ENCODE peak calls at places on chromosomes 13 and 19, in six cellular contexts. One of them, this sample, is unnamed. For H3K36me3 and H3K27me3, the result is how much of the 10 kb centered on the place peaks cover.

GRCh38 chr19:49469828-49470614 is 4.0 kb upstream of the FLT3LG start:
- DNase-seq in testis: no peak
- DNase-seq in adrenal gland: no peak
- DNase-seq in Peyer's patch: peak
- DNase-seq in K562: no peak
- DNase-seq in body of pancreas: no peak
- DNase-seq in this sample: no peak

GRCh38 chr13:109604894-109605293 is 181.5 kb downstream of the IRS2 start:
- DNase-seq in K562: no peak
- DNase-seq in body of pancreas: no peak
- DNase-seq in Peyer's patch: no peak
- DNase-seq in testis: no peak
- DNase-seq in adrenal gland: no peak
- DNase-seq in this sample: no peak

GRCh38 chr19:3833578-3834348 is 35.1 kb downstream of the ZFR2 start:
- DNase-seq in body of pancreas: no peak
- DNase-seq in K562: no peak
- DNase-seq in Peyer's patch: no peak
- DNase-seq in testis: no peak
- DNase-seq in adrenal gland: no peak
- DNase-seq in this sample: no peak

GRCh38 chr13:91389186-91389585 is 9.2 kb upstream of the GPC5 start:
- DNase-seq in Peyer's patch: no peak
- DNase-seq in testis: no peak
- DNase-seq in K562: no peak
- DNase-seq in body of pancreas: no peak
- DNase-seq in adrenal gland: no peak
- DNase-seq in this sample: no peak

GRCh38 chr19:5863030-5863665 is 7.2 kb downstream of the FUT5 start:
- DNase-seq in adrenal gland: no peak
- DNase-seq in body of pancreas: no peak
- DNase-seq in testis: no peak
- DNase-seq in K562: no peak
- DNase-seq in Peyer's patch: no peak
- DNase-seq in this sample: no peak

GRCh38 chr13:44676534-44676933 is 100.4 kb upstream of the TSC22D1 start:
- DNase-seq in Peyer's patch: no peak
- DNase-seq in testis: no peak
- DNase-seq in K562: no peak
- DNase-seq in adrenal gland: no peak
- DNase-seq in body of pancreas: no peak
- DNase-seq in this sample: no peak

GRCh38 chr19:610071-610800 is 20.6 kb downstream of the HCN2 start:
- DNase-seq in body of pancreas: no peak
- DNase-seq in Peyer's patch: peak
- DNase-seq in testis: peak
- DNase-seq in adrenal gland: peak
- DNase-seq in K562: no peak
- DNase-seq in this sample: no peak

GRCh38 chr19:3338541-3339181 is 27.7 kb upstream of the NFIC start:
- DNase-seq in testis: no peak
- DNase-seq in Peyer's patch: peak
- DNase-seq in K562: no peak
- DNase-seq in adrenal gland: peak
- DNase-seq in body of pancreas: peak
- DNase-seq in this sample: no peak

GRCh38 chr13:44770951-44771350 is 194.8 kb upstream of the TSC22D1 start:
- DNase-seq in body of pancreas: no peak
- DNase-seq in testis: no peak
- DNase-seq in adrenal gland: no peak
- DNase-seq in K562: no peak
- DNase-seq in Peyer's patch: no peak
- DNase-seq in this sample: no peak

GRCh38 chr13:51426982-51427381 is 25.9 kb downstream of the INTS6 start:
- DNase-seq in Peyer's patch: no peak
- DNase-seq in body of pancreas: no peak
- DNase-seq in adrenal gland: no peak
- DNase-seq in testis: no peak
- DNase-seq in K562: no peak
- DNase-seq in this sample: no peak

GRCh38 chr13:113075711-113076110 is 29.9 kb upstream of the F7 start:
- DNase-seq in body of pancreas: no peak
- DNase-seq in adrenal gland: no peak
- DNase-seq in testis: no peak
- DNase-seq in K562: no peak
- DNase-seq in Peyer's patch: no peak
- DNase-seq in this sample: no peak

GRCh38 chr13:113077566-113077952 is 28.0 kb upstream of the F7 start:
- DNase-seq in testis: no peak
- DNase-seq in body of pancreas: no peak
- DNase-seq in Peyer's patch: no peak
- DNase-seq in adrenal gland: no peak
- DNase-seq in K562: no peak
- DNase-seq in this sample: no peak

GRCh38 chr13:113074876-113075275 is 30.7 kb upstream of the F7 start:
- DNase-seq in adrenal gland: no peak
- DNase-seq in Peyer's patch: no peak
- DNase-seq in body of pancreas: no peak
- DNase-seq in K562: no peak
- DNase-seq in testis: no peak
- DNase-seq in this sample: no peak

GRCh38 chr13:113077953-113078894 is 27.4 kb upstream of the F7 start:
- DNase-seq in adrenal gland: no peak
- DNase-seq in body of pancreas: no peak
- DNase-seq in Peyer's patch: no peak
- DNase-seq in K562: no peak
- DNase-seq in testis: no peak
- DNase-seq in this sample: no peak

DNA sequence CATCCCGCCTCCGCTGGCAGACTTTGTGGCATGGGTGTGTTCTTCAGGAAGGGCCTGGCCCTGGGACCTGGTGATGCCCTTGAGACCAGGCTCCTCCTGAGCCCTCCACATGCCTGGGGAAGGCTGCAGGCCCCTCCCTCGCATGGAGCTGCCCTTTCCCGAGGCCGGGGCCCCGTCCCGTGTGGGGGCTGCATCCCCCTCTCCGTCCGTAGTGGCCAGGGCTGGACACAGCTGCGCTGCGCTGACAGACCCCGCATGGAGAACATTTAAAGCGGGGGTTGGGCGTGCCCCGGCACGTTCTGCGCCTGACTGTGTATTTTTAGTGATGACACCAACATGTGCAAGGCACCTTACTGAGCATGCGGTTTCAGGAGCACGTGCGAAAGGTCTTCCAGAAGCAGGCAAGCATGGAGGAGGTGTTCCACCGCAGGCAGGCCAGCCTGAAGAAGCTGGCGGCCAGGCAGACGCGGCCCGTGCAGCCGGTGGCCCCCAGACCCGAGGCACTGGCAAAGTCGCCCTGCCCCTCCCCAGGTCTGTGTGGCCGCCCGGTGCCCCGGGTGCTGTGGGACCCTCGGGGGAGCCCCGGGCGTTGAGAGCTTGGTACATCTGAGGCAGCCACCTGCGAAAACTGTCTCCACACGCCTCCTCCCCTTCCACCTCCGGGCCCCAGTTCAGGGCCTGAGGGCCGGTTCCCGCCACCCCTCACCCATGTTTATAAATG is 28.8 kb upstream of the F7 start:
- DNase-seq in testis: no peak
- DNase-seq in Peyer's patch: no peak
- DNase-seq in body of pancreas: no peak
- DNase-seq in K562: no peak
- DNase-seq in adrenal gland: no peak
- DNase-seq in this sample: no peak
- H3K36me3 ChIP-seq in testis: under half
- H3K36me3 ChIP-seq in Peyer's patch: under half
- H3K36me3 ChIP-seq in body of pancreas: under half
- H3K36me3 ChIP-seq in K562: under half
- H3K36me3 ChIP-seq in adrenal gland: under half
- H3K36me3 ChIP-seq in this sample: under half

GRCh38 chr19:44741841-44742352 is 6.6 kb upstream of the BCL3 start:
- DNase-seq in Peyer's patch: peak
- DNase-seq in testis: peak
- DNase-seq in K562: peak
- DNase-seq in body of pancreas: peak
- DNase-seq in adrenal gland: peak
- DNase-seq in this sample: peak
- TF ChIP-seq POLR2A in Peyer's patch: peak
- TF ChIP-seq POLR2A in testis: no peak
- TF ChIP-seq POLR2A in K562: no peak
- TF ChIP-seq POLR2A in body of pancreas: peak
- TF ChIP-seq POLR2A in adrenal gland: no peak
- TF ChIP-seq POLR2A in this sample: no peak

GRCh38 chr19:40553885-40554857 is 22.5 kb upstream of the SHKBP1 start:
- DNase-seq in K562: no peak
- DNase-seq in body of pancreas: no peak
- DNase-seq in adrenal gland: no peak
- DNase-seq in Peyer's patch: no peak
- DNase-seq in testis: no peak
- DNase-seq in this sample: no peak

GRCh38 chr19:40559394-40559793 is 17.3 kb upstream of the SHKBP1 start:
- DNase-seq in body of pancreas: no peak
- DNase-seq in testis: no peak
- DNase-seq in Peyer's patch: no peak
- DNase-seq in adrenal gland: no peak
- DNase-seq in K562: no peak
- DNase-seq in this sample: no peak

GRCh38 chr19:40552848-40553247 is 23.8 kb upstream of the SHKBP1 start:
- DNase-seq in body of pancreas: no peak
- DNase-seq in K562: no peak
- DNase-seq in Peyer's patch: no peak
- DNase-seq in testis: no peak
- DNase-seq in adrenal gland: no peak
- DNase-seq in this sample: no peak

GRCh38 chr19:40556953-40557530 is 19.6 kb upstream of the SHKBP1 start:
- DNase-seq in Peyer's patch: no peak
- DNase-seq in adrenal gland: no peak
- DNase-seq in testis: no peak
- DNase-seq in K562: no peak
- DNase-seq in body of pancreas: no peak
- DNase-seq in this sample: no peak

GRCh38 chr19:40555978-40556689 is 20.5 kb upstream of the SHKBP1 start:
- DNase-seq in body of pancreas: no peak
- DNase-seq in K562: no peak
- DNase-seq in adrenal gland: no peak
- DNase-seq in testis: no peak
- DNase-seq in Peyer's patch: no peak
- DNase-seq in this sample: no peak
- H3K27me3 ChIP-seq in body of pancreas: under half
- H3K27me3 ChIP-seq in K562: under half
- H3K27me3 ChIP-seq in adrenal gland: under half
- H3K27me3 ChIP-seq in testis: under half
- H3K27me3 ChIP-seq in Peyer's patch: under half
- H3K27me3 ChIP-seq in this sample: under half

DNA sequence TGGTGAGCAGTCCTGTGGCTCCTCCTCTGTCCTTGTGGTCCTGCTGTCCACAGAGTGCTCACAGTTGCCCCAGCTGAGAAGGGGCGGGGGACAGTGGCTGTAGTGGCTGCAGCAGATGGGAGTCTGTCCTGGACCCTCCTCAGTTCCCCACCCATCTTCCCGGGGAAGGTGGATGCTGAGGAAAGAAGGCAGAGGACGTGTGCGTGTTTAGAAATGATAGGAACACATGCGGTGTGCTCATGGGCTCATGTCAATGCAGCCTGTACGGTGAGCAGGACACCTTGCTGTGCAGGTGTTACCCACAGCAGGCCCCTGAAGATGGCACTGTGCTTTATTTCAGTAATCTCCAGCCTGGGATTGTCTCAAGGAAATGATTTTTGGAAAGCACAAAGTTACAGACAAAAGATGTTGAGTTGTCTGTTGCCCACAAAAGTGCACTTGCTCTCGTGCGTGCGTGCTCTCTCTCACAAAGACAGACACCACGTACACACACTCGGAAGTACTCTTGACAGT is 49.2 kb upstream of the TEX29 start:
- DNase-seq in adrenal gland: no peak
- DNase-seq in testis: no peak
- DNase-seq in body of pancreas: no peak
- DNase-seq in K562: no peak
- DNase-seq in Peyer's patch: no peak
- DNase-seq in this sample: no peak
- H3K36me3 ChIP-seq in adrenal gland: under half
- H3K36me3 ChIP-seq in testis: under half
- H3K36me3 ChIP-seq in body of pancreas: under half
- H3K36me3 ChIP-seq in K562: under half
- H3K36me3 ChIP-seq in Peyer's patch: half or more
- H3K36me3 ChIP-seq in this sample: under half

GRCh38 chr19:10763399-10763798 is 45.5 kb downstream of the DNM2 start:
- DNase-seq in Peyer's patch: no peak
- DNase-seq in body of pancreas: no peak
- DNase-seq in testis: no peak
- DNase-seq in adrenal gland: no peak
- DNase-seq in K562: no peak
- DNase-seq in this sample: no peak
- TF ChIP-seq POLR2A in Peyer's patch: no peak
- TF ChIP-seq POLR2A in body of pancreas: no peak
- TF ChIP-seq POLR2A in testis: no peak
- TF ChIP-seq POLR2A in adrenal gland: no peak
- TF ChIP-seq POLR2A in K562: no peak
- TF ChIP-seq POLR2A in this sample: no peak

GRCh38 chr19:18791315-18791678 is 192 bp upstream of the COMP start:
- DNase-seq in Peyer's patch: no peak
- DNase-seq in body of pancreas: no peak
- DNase-seq in testis: no peak
- DNase-seq in K562: no peak
- DNase-seq in adrenal gland: no peak
- DNase-seq in this sample: no peak

GRCh38 chr19:18789422-18789832 is 1.7 kb downstream of the COMP start:
- DNase-seq in testis: no peak
- DNase-seq in body of pancreas: no peak
- DNase-seq in K562: no peak
- DNase-seq in Peyer's patch: no peak
- DNase-seq in adrenal gland: no peak
- DNase-seq in this sample: no peak

GRCh38 chr19:18789883-18790565 is 1.1 kb downstream of the COMP start:
- DNase-seq in Peyer's patch: no peak
- DNase-seq in K562: peak
- DNase-seq in testis: no peak
- DNase-seq in body of pancreas: peak
- DNase-seq in adrenal gland: no peak
- DNase-seq in this sample: no peak

GRCh38 chr19:18790566-18791314 is at the start of gene COMP:
- DNase-seq in testis: no peak
- DNase-seq in body of pancreas: no peak
- DNase-seq in K562: no peak
- DNase-seq in Peyer's patch: no peak
- DNase-seq in adrenal gland: no peak
- DNase-seq in this sample: no peak

DNA sequence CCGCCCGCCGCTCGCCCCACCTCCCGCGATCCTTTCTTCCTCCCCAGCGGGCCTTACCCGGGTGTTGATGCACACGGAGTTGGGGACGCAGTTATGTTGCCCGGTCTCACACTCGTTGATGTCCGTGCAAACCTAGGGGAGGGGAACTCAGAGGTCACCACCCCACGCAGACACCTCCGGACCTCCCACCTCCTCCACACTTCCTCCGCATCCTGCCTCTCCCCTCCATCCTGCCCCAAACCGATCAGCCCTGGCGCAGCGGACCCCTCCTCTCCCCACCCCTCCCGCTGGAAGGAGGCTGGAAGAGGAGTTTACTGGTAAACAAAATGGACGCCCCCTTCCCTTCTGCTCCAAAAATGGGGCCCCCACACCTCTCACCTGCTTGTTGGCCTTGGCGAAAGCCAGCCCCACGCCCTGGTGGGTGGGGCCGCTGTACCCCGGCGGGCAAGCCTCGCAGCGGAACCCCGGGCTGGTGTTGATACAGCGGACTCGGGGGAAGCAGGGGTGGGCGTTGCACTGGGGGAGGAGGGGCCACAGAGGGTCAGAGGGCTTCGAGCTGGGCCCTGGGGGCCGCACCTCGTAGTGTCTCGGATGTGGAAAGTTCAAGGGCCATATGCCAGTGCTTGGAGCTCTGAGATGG is 2.2 kb downstream of the COMP start:
- DNase-seq in testis: no peak
- DNase-seq in body of pancreas: no peak
- DNase-seq in Peyer's patch: no peak
- DNase-seq in K562: no peak
- DNase-seq in adrenal gland: no peak
- DNase-seq in this sample: no peak
- H3K27me3 ChIP-seq in testis: under half
- H3K27me3 ChIP-seq in body of pancreas: under half
- H3K27me3 ChIP-seq in Peyer's patch: under half
- H3K27me3 ChIP-seq in K562: under half
- H3K27me3 ChIP-seq in adrenal gland: half or more
- H3K27me3 ChIP-seq in this sample: under half